ENCODE peak calls at places on chromosomes 1 and 21, in eight cellular contexts. A is HepG2, F is H1, G is stomach, Z is transverse colon, T is HCT116, C is K562, Q is breast epithelium. V is an unnamed sample.

GRCh38 chr1:156691665-156692408 is 13.5 kb downstream of the CRABP2 start:
- DNase-seq in A (no peak), F (peak; percentile 73), G (no peak), Z (no peak), T (no peak), C (peak; percentile 67), Q (no peak), V (no peak)

GRCh38 chr1:208924958-208925357 is 658.6 kb upstream of the CAMK1G start:
- DNase-seq in A (no peak), F (no peak), G (no peak), Z (no peak), T (no peak), C (no peak), Q (no peak), V (no peak)

GRCh38 chr21:32412162-32412997 is at the start of gene EVA1C:
- DNase-seq in A (no peak), F (peak; percentile 79), G (peak; percentile 83), Z (peak; percentile 82), T (no peak), C (peak; percentile 39), Q (peak; percentile 53), V (peak; percentile 87)

GRCh38 chr21:16742116-16742515 is 770.7 kb upstream of the CXADR start:
- DNase-seq in A (no peak), F (no peak), G (no peak), Z (no peak), T (no peak), C (no peak), Q (peak; percentile 52), V (no peak)

GRCh38 chr1:26771643-26772321 is 16.0 kb upstream of the PIGV start:
- DNase-seq in A (peak; percentile 77), F (no peak), G (no peak), Z (no peak), T (peak; percentile 52), C (peak; percentile 91), Q (no peak), V (no peak)

GRCh38 chr1:55634516-55634915 is 419.4 kb upstream of the USP24 start:
- DNase-seq in A (no peak), F (no peak), G (no peak), Z (no peak), T (no peak), C (no peak), Q (no peak), V (no peak)

GRCh38 chr1:5388622-5389021 is 603.6 kb downstream of the NPHP4 start:
- DNase-seq in A (no peak), F (no peak), G (no peak), Z (no peak), T (no peak), C (no peak), Q (no peak), V (no peak)

GRCh38 chr1:108000620-108001105 is 35.7 kb upstream of the VAV3 start:
- DNase-seq in A (peak; percentile 11), F (no peak), G (peak; percentile 64), Z (no peak), T (no peak), C (no peak), Q (peak; percentile 18), V (no peak)

GRCh38 chr1:160810486-160810885 is 14.5 kb downstream of the LY9 start:
- DNase-seq in A (no peak), F (no peak), G (no peak), Z (no peak), T (no peak), C (no peak), Q (no peak), V (no peak)

DNA sequence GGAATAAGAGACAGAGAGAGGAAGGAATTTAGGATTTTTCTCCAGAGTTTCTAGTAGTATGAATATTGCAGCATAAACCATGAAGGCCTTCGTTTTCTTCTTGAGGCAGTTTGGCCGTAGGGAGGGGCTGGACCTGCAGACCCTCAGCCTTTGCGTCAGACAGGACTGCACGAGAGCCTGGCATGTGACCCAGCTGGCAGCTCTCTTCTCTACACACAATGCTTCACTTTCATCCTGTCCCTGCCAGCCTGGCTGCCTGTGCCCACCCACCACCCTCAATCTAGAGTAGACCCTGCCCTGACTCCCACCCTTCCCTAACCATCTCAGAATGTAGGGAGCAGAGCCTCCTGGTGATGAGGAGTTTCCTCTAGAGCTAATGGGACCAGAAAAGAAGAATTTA is 1.6 kb downstream of the CA14 start:
- DNase-seq in A (no peak), F (no peak), G (no peak), Z (no peak), T (no peak), C (no peak), Q (no peak), V (no peak)
- H3K4me3 ChIP-seq in A (peak overlapping the region; percentile 78), F (peak overlapping the region; percentile 80), G (no peak overlapping the region), Z (no peak overlapping the region), T (no peak overlapping the region), C (no peak overlapping the region), Q (no peak overlapping the region), V (no peak overlapping the region)

GRCh38 chr1:66271904-66272254 is 262.1 kb upstream of the SGIP1 start:
- DNase-seq in A (no peak), F (no peak), G (no peak), Z (peak; percentile 35), T (no peak), C (no peak), Q (no peak), V (no peak)

GRCh38 chr1:66273674-66274073 is 260.3 kb upstream of the SGIP1 start:
- DNase-seq in A (no peak), F (no peak), G (no peak), Z (no peak), T (no peak), C (no peak), Q (no peak), V (no peak)

GRCh38 chr1:66269222-66269621 is 264.7 kb upstream of the SGIP1 start:
- DNase-seq in A (no peak), F (no peak), G (no peak), Z (no peak), T (no peak), C (no peak), Q (no peak), V (no peak)

GRCh38 chr1:66270122-66270812 is 263.7 kb upstream of the SGIP1 start:
- DNase-seq in A (no peak), F (no peak), G (no peak), Z (no peak), T (no peak), C (no peak), Q (no peak), V (peak; percentile 62)

GRCh38 chr1:66271216-66271903 is 262.6 kb upstream of the SGIP1 start:
- DNase-seq in A (no peak), F (no peak), G (peak; percentile 65), Z (peak; percentile 73), T (peak; percentile 96), C (no peak), Q (peak; percentile 89), V (peak; percentile 91)
- TF ChIP-seq POLR2AphosphoS5 in A (no peak), F (no peak), G (peak; percentile 81), Z (peak; percentile 92), T (peak; percentile 86), C (no peak), Q (peak; percentile 64), V (no peak)

GRCh38 chr21:41425588-41425953 is 468 bp upstream of the MX1 start:
- DNase-seq in A (no peak), F (peak; percentile 37), G (no peak), Z (no peak), T (no peak), C (no peak), Q (no peak), V (no peak)
- H3K27ac ChIP-seq in A (no peak overlapping the region), F (no peak overlapping the region), G (peak overlapping the region; percentile 79), Z (peak overlapping the region; percentile 76), T (no peak overlapping the region), C (no peak overlapping the region), Q (peak overlapping the region; percentile 29), V (peak overlapping the region; percentile 45)

GRCh38 chr1:15963363-15963967 is 12.4 kb downstream of the ZBTB17 start:
- DNase-seq in A (no peak), F (no peak), G (no peak), Z (no peak), T (no peak), C (no peak), Q (no peak), V (no peak)

GRCh38 chr1:15962176-15962575 is 13.7 kb downstream of the ZBTB17 start:
- DNase-seq in A (no peak), F (no peak), G (no peak), Z (no peak), T (no peak), C (no peak), Q (no peak), V (no peak)

GRCh38 chr1:15961492-15961891 is 14.4 kb downstream of the ZBTB17 start:
- DNase-seq in A (no peak), F (peak; percentile 50), G (no peak), Z (no peak), T (no peak), C (no peak), Q (no peak), V (peak; percentile 31)

GRCh38 chr1:15963968-15964648 is 11.8 kb downstream of the ZBTB17 start:
- DNase-seq in A (no peak), F (no peak), G (no peak), Z (no peak), T (no peak), C (no peak), Q (no peak), V (peak; percentile 70)

DNA sequence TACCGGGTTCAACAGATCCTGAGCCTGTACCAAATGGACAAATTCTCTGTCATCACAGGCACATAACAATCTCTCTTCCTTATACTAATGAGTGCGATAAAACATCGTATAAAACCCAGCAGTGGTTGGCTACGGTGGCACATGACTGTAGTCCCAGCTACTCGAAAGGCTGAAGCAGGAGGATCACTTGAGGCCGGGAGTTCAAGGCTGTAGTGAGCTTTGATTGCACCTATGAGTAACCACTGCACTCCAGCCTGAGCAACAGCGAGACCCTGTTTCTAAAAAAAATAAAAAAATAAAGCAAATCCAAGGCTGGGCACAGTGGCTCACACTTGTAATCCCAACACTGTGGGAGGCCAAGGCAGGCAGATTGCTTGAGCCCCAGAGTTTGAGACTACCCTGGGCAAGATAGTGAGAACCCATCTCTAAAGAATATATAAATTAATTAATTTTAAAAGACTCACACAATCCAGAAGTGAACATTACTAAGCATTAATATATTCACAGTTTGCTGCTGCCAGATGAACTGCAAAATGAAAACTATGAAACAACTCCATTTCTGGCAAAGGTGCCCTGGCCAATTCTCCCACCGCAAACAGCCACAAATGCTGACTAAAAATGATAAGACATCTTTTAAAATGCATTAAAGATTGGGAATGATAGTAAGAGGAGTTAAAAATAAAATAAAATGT is 13.1 kb downstream of the ZBTB17 start:
- DNase-seq in A (no peak), F (no peak), G (no peak), Z (no peak), T (no peak), C (no peak), Q (no peak), V (no peak)
- H3K4me3 ChIP-seq in A (no peak overlapping the region), F (no peak overlapping the region), G (no peak overlapping the region), Z (no peak overlapping the region), T (no peak overlapping the region), C (no peak overlapping the region), Q (no peak overlapping the region), V (no peak overlapping the region)

V was measured in suprapubic skin.